ENCODE peak calls at places on chromosomes 6 and 20, in five cellular contexts. C is endothelial cell, G is tibial artery, H is spleen, Q is GM06990. O is an unnamed sample.

GRCh38 chr20:50904067-50904570 is 27.1 kb downstream of the ADNP start:
- DNase-seq in C (no peak), G (no peak), H (no peak), Q (no peak), O (no peak)

GRCh38 chr20:20160513-20160912 is 108.2 kb downstream of the CFAP61 start:
- DNase-seq in C (no peak), G (no peak), H (no peak), Q (no peak), O (no peak)

GRCh38 chr20:15236812-15237211 is 899.4 kb upstream of the FLRT3 start:
- DNase-seq in C (peak; percentile 50), G (no peak), H (no peak), Q (peak; percentile 20), O (no peak)

GRCh38 chr20:17503501-17504325 is 27.5 kb downstream of the BFSP1 start:
- DNase-seq in C (no peak), G (no peak), H (no peak), Q (no peak), O (no peak)

GRCh38 chr6:108732101-108732870 is 115.9 kb upstream of the ARMC2 start:
- DNase-seq in C (no peak), G (no peak), H (no peak), Q (no peak), O (no peak)

GRCh38 chr6:170091639-170092579 is 199.0 kb downstream of the DLL1 start:
- DNase-seq in C (no peak), G (peak; percentile 28), H (peak; percentile 46), Q (no peak), O (no peak)

GRCh38 chr6:26223213-26223612 is 136.0 kb downstream of the HFE start:
- DNase-seq in C (no peak), G (no peak), H (no peak), Q (no peak), O (no peak)

GRCh38 chr6:115934145-115934544 is 126.5 kb downstream of the FRK start:
- DNase-seq in C (no peak), G (no peak), H (no peak), Q (no peak), O (no peak)

GRCh38 chr6:42777126-42777822 is 4.6 kb upstream of the BICRAL start:
- DNase-seq in C (no peak), G (no peak), H (no peak), Q (peak; percentile 80), O (no peak)

GRCh38 chr6:11848852-11849731 is 70.5 kb upstream of the ADTRP start:
- DNase-seq in C (no peak), G (no peak), H (no peak), Q (no peak), O (no peak)

GRCh38 chr20:25081065-25081729 is 744 bp downstream of the VSX1 start:
- DNase-seq in C (peak; percentile 71), G (peak; percentile 60), H (peak; percentile 64), Q (no peak), O (peak; percentile 77)

GRCh38 chr6:31578461-31579118 is 3.2 kb downstream of the TNF start:
- DNase-seq in C (no peak), G (no peak), H (peak; percentile 32), Q (no peak), O (no peak)

GRCh38 chr6:112116215-112116614 is 28.8 kb downstream of the FAM229B start:
- DNase-seq in C (no peak), G (no peak), H (no peak), Q (no peak), O (no peak)
- TF ChIP-seq CTCF in C (no peak), G (no peak), H (no peak), Q (no peak), O (no peak)

DNA sequence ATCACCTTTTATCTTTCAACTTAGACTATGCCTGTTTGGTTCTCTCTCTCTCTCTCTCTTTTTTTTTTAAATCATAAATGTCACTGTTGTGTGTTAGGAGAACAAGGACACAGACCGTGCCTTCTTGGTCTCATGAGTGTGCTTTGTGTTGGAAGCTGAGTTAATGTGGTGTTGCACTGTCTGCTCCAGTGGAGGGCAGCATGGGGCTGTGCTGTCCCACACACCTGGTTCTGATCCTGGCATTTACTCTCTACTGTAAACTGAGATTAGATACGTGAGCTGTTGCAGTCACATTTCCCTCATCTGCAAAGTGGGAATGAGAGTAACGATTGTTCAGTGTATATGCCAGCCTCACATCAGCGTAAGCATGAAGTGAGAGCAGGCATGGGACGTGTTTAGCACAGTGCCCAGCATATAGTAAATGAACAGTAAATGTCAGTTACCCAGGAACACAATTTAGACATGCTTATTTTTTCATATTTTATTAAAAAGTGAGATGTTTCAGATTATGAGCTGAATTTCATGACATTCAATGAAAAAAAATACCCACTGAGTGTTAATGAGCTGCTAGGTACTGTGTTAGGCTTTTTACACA is 161.1 kb downstream of the FARS2 start:
- DNase-seq in C (peak; percentile 53), G (no peak), H (no peak), Q (no peak), O (no peak)
- TF ChIP-seq CTCF in C (no peak), G (no peak), H (peak; percentile 21), Q (peak; percentile 58), O (no peak)

DNA sequence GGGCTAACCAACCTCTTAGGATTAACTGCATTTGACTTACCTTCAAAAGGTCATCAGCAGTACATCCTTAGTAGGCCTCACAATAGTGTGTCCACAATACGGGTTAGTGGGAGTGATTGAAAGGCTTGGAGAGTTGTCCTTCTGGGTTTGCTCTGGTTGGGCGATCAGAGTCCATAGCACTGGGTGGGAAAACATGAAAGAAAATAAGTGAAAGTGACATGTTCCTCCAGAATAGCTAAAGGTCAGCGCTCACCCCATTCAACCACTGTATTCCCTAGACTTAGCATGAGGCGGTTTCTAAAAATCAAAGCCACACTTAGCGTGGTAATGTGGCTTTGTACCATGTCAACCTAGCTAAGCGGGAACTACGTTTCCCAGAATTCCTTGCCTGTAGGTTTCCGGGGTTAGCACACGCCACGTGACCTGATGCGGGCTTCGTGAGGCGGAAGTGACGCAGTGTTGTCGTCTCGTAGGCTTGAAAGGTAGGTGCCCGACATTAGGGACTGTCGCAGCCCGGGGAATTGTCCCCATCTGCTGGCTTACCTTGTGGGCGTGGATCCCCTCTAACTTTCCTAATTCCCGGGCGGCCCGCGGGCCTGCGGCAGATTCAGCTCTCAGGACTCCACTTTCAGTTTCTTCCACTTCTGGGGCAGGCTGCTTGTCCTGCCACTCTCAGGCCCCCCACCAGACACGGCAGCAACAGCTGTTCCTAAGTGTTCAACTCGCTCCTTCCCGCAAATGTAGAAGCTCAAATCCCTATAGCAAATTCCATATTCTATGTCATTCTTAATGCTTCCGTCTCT is 19.8 kb upstream of the SCP2D1 start:
- DNase-seq in C (peak; percentile 65), G (peak; percentile 92), H (peak; percentile 96), Q (peak; percentile 85), O (peak; percentile 71)
- TF ChIP-seq CTCF in C (no peak), G (no peak), H (no peak), Q (peak; percentile 28), O (no peak)

GRCh38 chr6:39389372-39389767 is 66.9 kb upstream of the KCNK16 start:
- DNase-seq in C (peak; percentile 19), G (no peak), H (no peak), Q (no peak), O (no peak)
- TF ChIP-seq CTCF in C (no peak), G (no peak), H (no peak), Q (peak; percentile 22), O (no peak)

GRCh38 chr20:48544402-48545333 is 283.1 kb downstream of the PREX1 start:
- DNase-seq in C (no peak), G (no peak), H (no peak), Q (no peak), O (no peak)
- TF ChIP-seq CTCF in C (no peak), G (no peak), H (no peak), Q (no peak), O (no peak)

DNA sequence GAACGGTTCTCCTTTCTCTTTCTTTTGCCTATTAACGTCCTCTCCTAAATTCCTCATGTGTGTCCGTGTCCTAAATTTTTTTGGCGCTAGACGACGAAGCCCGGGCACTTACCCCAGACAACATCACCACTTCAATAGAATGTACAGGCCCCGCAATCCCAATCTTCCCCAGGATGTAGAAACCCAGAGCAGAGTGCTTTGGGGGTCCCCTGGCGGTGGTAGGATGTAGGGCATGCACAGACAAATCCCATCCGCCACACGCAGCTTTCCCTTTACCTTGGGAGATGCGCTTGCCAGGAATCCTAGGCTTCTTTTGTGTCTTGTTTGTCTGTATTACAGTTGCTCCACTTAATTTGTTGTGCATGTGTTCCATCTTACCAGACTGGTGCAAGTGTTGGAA is 417.3 kb upstream of the ARID1B start:
- DNase-seq in C (peak; percentile 54), G (no peak), H (no peak), Q (no peak), O (no peak)
- TF ChIP-seq CTCF in C (peak; percentile 79), G (no peak), H (no peak), Q (peak; percentile 43), O (no peak)

GRCh38 chr20:3934628-3935027 is 45.4 kb downstream of the PANK2 start:
- DNase-seq in C (no peak), G (no peak), H (no peak), Q (no peak), O (no peak)
- TF ChIP-seq CTCF in C (no peak), G (no peak), H (no peak), Q (no peak), O (no peak)

DNA sequence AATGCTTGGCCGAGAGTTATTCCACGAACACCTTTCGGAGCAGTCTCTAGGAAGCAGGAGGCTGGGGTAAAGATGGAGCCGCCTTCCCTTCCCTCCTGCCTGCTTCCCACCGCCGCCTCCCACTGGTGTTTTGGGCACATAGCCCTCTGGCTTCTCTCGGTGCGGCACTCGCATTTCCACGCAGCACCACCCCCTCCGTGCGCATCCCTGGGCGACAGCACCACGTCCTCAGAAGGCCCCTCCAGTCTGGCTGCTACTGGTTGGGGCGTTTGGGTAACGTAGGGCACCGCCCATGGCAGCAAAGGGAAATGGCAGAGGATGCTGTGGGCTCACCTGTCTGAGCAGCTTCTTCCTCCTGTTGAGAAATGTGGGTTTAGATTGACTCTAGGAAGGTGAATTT is 2.4 kb downstream of the COL20A1 start:
- DNase-seq in C (no peak), G (no peak), H (no peak), Q (no peak), O (no peak)
- TF ChIP-seq CTCF in C (no peak), G (no peak), H (no peak), Q (peak; percentile 2), O (no peak)

O was measured in mesothelial cell of epicardium.